ENCODE peak calls at places on chromosomes 5 and 9, in eight cellular contexts. J is foreskin fibroblast, B is stomach, M is fibroblast of pulmonary artery, N is testis, Q is dorsolateral prefrontal cortex, T is astrocyte of the spinal cord, Z is lower lobe of right lung. V is an unnamed sample.

GRCh38 chr9:87663556-87663955 is 62.4 kb upstream of the CTSL start:
- DNase-seq in J (no peak), Z (no peak), B (no peak), Q (no peak), T (no peak), M (no peak), N (no peak), V (no peak)

GRCh38 chr5:139677404-139678282 is 29.5 kb downstream of the CXXC5 start:
- DNase-seq in J (peak), M (no peak), B (peak), Q (peak), N (peak), T (no peak), Z (no peak), V (no peak)

GRCh38 chr5:122954719-122955118 is 81.8 kb downstream of the PPIC start:
- DNase-seq in N (no peak), M (no peak), T (no peak), Q (no peak), B (no peak), Z (no peak), J (no peak), V (no peak)

GRCh38 chr5:99000878-99001277 is 72.1 kb upstream of the CHD1 start:
- DNase-seq in B (no peak), J (peak), T (no peak), M (peak), N (no peak), Z (no peak), Q (no peak), V (no peak)

GRCh38 chr9:98418578-98419259 is 163.3 kb upstream of the TBC1D2 start:
- DNase-seq in N (no peak), Z (no peak), J (no peak), Q (no peak), M (no peak), B (no peak), T (no peak), V (no peak)

GRCh38 chr5:37721447-37721871 is 118.4 kb downstream of the GDNF start:
- DNase-seq in N (no peak), M (peak), T (peak), Q (no peak), Z (no peak), J (no peak), B (no peak), V (no peak)

GRCh38 chr9:136597141-136597885 is 51.5 kb upstream of the NOTCH1 start:
- DNase-seq in T (no peak), N (no peak), Q (no peak), J (no peak), Z (no peak), B (no peak), M (no peak), V (no peak)

GRCh38 chr5:71925608-71926091 is 181.6 kb upstream of the MAP1B start:
- DNase-seq in Z (no peak), N (no peak), T (peak), M (peak), B (no peak), J (peak), Q (no peak), V (peak)

GRCh38 chr5:9056046-9056445 is 489.8 kb downstream of the SEMA5A start:
- DNase-seq in N (no peak), Z (no peak), T (no peak), M (no peak), B (no peak), J (no peak), Q (no peak), V (no peak)

GRCh38 chr5:90843443-90843842 is 284.8 kb downstream of the ADGRV1 start:
- DNase-seq in T (no peak), Z (no peak), Q (no peak), N (no peak), B (no peak), J (no peak), M (no peak), V (no peak)

GRCh38 chr9:134994926-134995791 is 77.4 kb upstream of the FCN1 start:
- DNase-seq in M (no peak), T (no peak), B (no peak), Q (no peak), N (no peak), Z (no peak), J (no peak), V (no peak)

GRCh38 chr5:126198509-126198908 is 224.7 kb upstream of the GRAMD2B start:
- DNase-seq in T (no peak), M (no peak), J (no peak), Q (no peak), N (no peak), B (no peak), Z (no peak), V (no peak)

GRCh38 chr9:95029251-95029650 is 288.3 kb downstream of the FANCC start:
- DNase-seq in J (no peak), Z (no peak), B (no peak), M (no peak), T (no peak), Q (no peak), N (no peak), V (no peak)

GRCh38 chr5:139845846-139846681 is 50.5 kb downstream of the PSD2 start:
- DNase-seq in Q (peak), B (no peak), T (no peak), J (no peak), Z (no peak), N (peak), M (no peak), V (no peak)

GRCh38 chr9:98972641-98973545 is 29.2 kb downstream of the COL15A1 start:
- DNase-seq in B (no peak), J (no peak), N (no peak), Q (no peak), M (no peak), T (no peak), Z (no peak), V (no peak)

GRCh38 chr5:73067213-73067612 is 53.2 kb upstream of the TMEM171 start:
- DNase-seq in J (no peak), T (peak), B (no peak), Q (no peak), M (peak), Z (no peak), N (no peak), V (no peak)

GRCh38 chr9:77158772-77159513 is 18.4 kb upstream of the VPS13A start:
- DNase-seq in J (peak), B (no peak), Q (no peak), M (peak), Z (no peak), N (no peak), T (peak), V (peak)

GRCh38 chr9:77163889-77164288 is 13.4 kb upstream of the VPS13A start:
- DNase-seq in T (no peak), M (peak), J (peak), Z (no peak), Q (no peak), N (no peak), B (no peak), V (no peak)

GRCh38 chr9:77162366-77162765 is 15.0 kb upstream of the VPS13A start:
- DNase-seq in J (no peak), N (no peak), B (no peak), M (no peak), Q (no peak), T (no peak), Z (no peak), V (no peak)

GRCh38 chr9:77161966-77162365 is 15.4 kb upstream of the VPS13A start:
- DNase-seq in T (no peak), Q (no peak), M (peak), N (no peak), J (no peak), Z (no peak), B (no peak), V (no peak)

GRCh38 chr9:77161191-77161590 is 16.1 kb upstream of the VPS13A start:
- DNase-seq in N (no peak), Z (no peak), J (no peak), Q (no peak), T (no peak), B (no peak), M (no peak), V (no peak)
- H3K4me3 ChIP-seq in N (no peak), Z (no peak), J (no peak), Q (no peak), T (no peak), B (no peak), M (no peak), V (no peak)

GRCh38 chr9:130946778-130947617 is 8.0 kb upstream of the FIBCD1 start:
- DNase-seq in Z (no peak), J (no peak), T (no peak), M (peak), B (no peak), Q (no peak), N (no peak), V (peak)
- H3K4me3 ChIP-seq in Z (no peak), J (no peak), T (no peak), M (no peak), B (no peak), Q (no peak), N (no peak), V (no peak)

GRCh38 chr5:1316588-1316902 is 21.7 kb upstream of the TERT start:
- DNase-seq in T (no peak), Q (no peak), N (peak), J (no peak), B (no peak), M (no peak), Z (no peak), V (no peak)

GRCh38 chr5:1314564-1314982 is 19.7 kb upstream of the TERT start:
- DNase-seq in B (peak), Q (no peak), N (no peak), J (no peak), M (no peak), T (no peak), Z (peak), V (no peak)

GRCh38 chr5:1316941-1317340 is 22.1 kb upstream of the TERT start:
- DNase-seq in Q (no peak), Z (peak), M (no peak), T (no peak), N (no peak), B (no peak), J (no peak), V (no peak)

GRCh38 chr5:1315018-1315708 is 20.3 kb upstream of the TERT start:
- DNase-seq in Q (no peak), Z (peak), N (no peak), B (peak), J (no peak), M (no peak), T (no peak), V (no peak)

DNA sequence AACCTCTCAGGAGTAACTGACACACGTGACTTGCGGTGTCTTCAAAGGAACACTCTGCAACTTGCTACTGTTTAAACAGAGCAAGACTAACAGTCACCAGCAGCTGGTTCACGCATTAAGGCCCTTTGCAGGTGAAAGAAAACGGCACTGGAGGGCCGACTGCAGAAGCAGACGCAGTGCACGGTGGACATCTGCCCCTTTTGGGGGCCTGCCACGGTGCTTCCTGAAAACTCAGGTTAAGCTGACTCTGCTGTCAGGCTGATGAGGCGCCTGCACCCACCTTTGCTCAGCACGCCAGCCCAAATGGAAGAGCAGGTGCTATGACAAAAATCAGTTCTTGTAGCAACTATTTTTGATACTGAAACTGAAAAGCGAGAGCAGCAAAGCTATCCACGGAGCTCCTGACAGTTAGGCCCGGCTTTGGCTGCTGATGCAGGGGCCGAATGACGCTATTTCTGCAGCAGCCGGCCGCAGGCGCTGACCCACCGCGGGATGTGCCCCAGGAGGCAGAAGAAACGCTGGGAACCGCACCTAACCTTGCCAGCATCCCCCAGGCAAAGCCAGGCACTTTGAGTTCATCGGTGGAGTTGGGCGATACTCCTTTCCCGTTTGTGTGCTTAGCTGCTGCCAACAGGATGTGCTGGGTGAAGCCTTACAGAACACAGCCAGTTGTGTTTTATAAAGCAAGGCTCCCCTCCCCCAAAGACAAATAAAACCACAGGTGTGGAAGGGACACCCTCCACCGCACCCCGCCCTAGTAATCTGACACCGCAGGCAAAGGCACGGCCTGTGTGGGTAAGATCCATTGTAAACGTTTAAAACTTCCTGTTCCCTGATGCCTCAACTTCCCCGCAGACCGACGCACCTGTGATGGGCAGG is 21.1 kb upstream of the TERT start:
- DNase-seq in Q (no peak), B (peak), M (peak), N (peak), T (peak), Z (peak), J (no peak), V (no peak)
- H3K4me3 ChIP-seq in Q (no peak), B (peak), M (no peak), N (no peak), T (no peak), Z (peak), J (no peak), V (no peak)

GRCh38 chr5:177495243-177496060 is 2.0 kb downstream of the PDLIM7 start:
- DNase-seq in Q (no peak), B (peak), T (peak), J (peak), Z (no peak), M (peak), N (peak), V (peak)
- H3K4me3 ChIP-seq in Q (no peak), B (peak), T (peak), J (peak), Z (peak), M (peak), N (no peak), V (peak)

GRCh38 chr9:19787672-19788071 is 1.2 kb downstream of the SLC24A2 start:
- DNase-seq in M (no peak), Q (no peak), Z (no peak), J (no peak), N (no peak), T (no peak), B (no peak), V (no peak)

GRCh38 chr9:19788152-19788551 is 685 bp downstream of the SLC24A2 start:
- DNase-seq in M (no peak), Q (no peak), Z (no peak), J (no peak), B (no peak), N (peak), T (no peak), V (no peak)

GRCh38 chr9:19785230-19785629 is 3.6 kb downstream of the SLC24A2 start:
- DNase-seq in T (no peak), Q (no peak), Z (no peak), J (no peak), N (no peak), M (no peak), B (no peak), V (no peak)

DNA sequence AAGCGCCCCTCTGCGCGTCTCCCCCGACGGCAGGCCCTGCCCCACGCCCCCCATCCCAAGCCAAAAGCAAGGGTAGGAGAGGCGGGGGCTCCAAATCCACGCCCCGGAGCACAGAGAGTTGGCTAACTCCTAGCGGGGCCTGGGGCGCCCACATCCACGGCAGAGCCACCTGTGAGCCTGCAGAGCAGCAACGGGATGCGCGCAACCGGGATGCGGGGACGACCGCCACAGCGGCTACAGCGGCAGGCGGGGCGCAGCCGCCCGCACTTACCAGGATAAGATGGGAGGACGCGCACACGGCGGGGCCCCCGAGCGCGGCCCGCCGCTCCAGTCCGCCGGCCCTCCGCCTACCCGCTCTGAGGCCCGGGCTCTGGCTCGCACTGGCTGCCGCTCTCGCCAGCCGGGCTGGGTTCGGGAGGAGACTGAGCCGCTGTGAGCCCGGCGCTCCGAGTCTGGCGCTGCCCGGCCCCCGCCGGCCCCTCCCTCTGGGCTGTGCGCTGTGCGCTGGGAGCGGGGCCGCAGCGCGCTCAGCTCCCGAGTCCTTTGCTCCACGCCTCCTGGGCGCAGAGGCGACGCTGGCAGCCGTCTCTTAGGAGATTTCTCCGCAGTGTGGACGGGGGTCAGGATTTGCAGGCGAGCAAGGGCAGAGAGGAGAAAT is at the start of gene SLC24A2:
- DNase-seq in B (no peak), Z (no peak), J (no peak), N (peak), M (no peak), T (no peak), Q (peak), V (peak)
- H3K4me3 ChIP-seq in B (peak), Z (peak), J (no peak), N (peak), M (no peak), T (no peak), Q (peak), V (no peak)

GRCh38 chr5:77630246-77631165 is 8.0 kb downstream of the OTP start:
- DNase-seq in M (no peak), Z (peak), B (peak), J (peak), N (peak), T (no peak), Q (no peak), V (peak)
- H3K4me3 ChIP-seq in M (no peak), Z (peak), B (peak), J (peak), N (peak), T (no peak), Q (peak), V (peak)